ENCODE peak calls at places on chromosomes 6 and 20, in five cellular contexts. M is IMR-90, D is uterus, J is tibial nerve, W is gastrocnemius medialis. Y is an unnamed sample.

GRCh38 chr6:141467881-141468280 is 664.8 kb upstream of the GJE1 start:
- DNase-seq in W (no peak), M (no peak), J (no peak), D (no peak), Y (no peak)

GRCh38 chr6:132491303-132491702 is 21.6 kb downstream of the STX7 start:
- DNase-seq in M (peak), D (peak), W (no peak), J (peak), Y (no peak)

GRCh38 chr20:48722002-48722731 is 105.6 kb downstream of the PREX1 start:
- DNase-seq in M (peak), J (no peak), D (no peak), W (no peak), Y (no peak)

GRCh38 chr6:43767553-43768505 is 2.2 kb upstream of the VEGFA start:
- DNase-seq in M (no peak), J (no peak), W (no peak), D (no peak), Y (no peak)

GRCh38 chr6:3367630-3368029 is 89.2 kb downstream of the SLC22A23 start:
- DNase-seq in W (no peak), M (no peak), J (no peak), D (no peak), Y (no peak)

GRCh38 chr6:70375882-70376281 is 37.4 kb upstream of the FAM135A start:
- DNase-seq in W (no peak), J (no peak), D (no peak), M (no peak), Y (no peak)

GRCh38 chr20:46083531-46084061 is 6.2 kb downstream of the NCOA5 start:
- DNase-seq in W (no peak), D (no peak), J (no peak), M (no peak), Y (no peak)

GRCh38 chr20:59032023-59032712 is at the start of gene ATP5F1E:
- DNase-seq in W (peak), D (peak), J (peak), M (peak), Y (peak)

GRCh38 chr6:63418741-63419140 is 99.0 kb upstream of the LGSN start:
- DNase-seq in J (no peak), D (no peak), M (no peak), W (no peak), Y (no peak)

GRCh38 chr6:168908887-168909286 is 344.8 kb downstream of the THBS2 start:
- DNase-seq in D (no peak), W (no peak), M (peak), J (no peak), Y (no peak)

GRCh38 chr20:49668181-49668877 is 45.3 kb downstream of the B4GALT5 start:
- DNase-seq in J (no peak), W (no peak), M (no peak), D (no peak), Y (no peak)

GRCh38 chr6:35790683-35791082 is 6.4 kb downstream of the CLPS start:
- DNase-seq in W (no peak), J (no peak), M (no peak), D (no peak), Y (no peak)

GRCh38 chr20:63223121-63223825 is 7.3 kb upstream of the YTHDF1 start:
- DNase-seq in J (peak), W (no peak), M (peak), D (no peak), Y (no peak)

GRCh38 chr6:168884646-168885086 is 369.0 kb downstream of the THBS2 start:
- DNase-seq in W (no peak), M (peak), J (peak), D (peak), Y (peak)

GRCh38 chr6:7758456-7758855 is 32.6 kb downstream of the BMP6 start:
- DNase-seq in W (no peak), J (no peak), M (peak), D (no peak), Y (no peak)

GRCh38 chr6:46419576-46420002 is 71.7 kb downstream of the RCAN2 start:
- DNase-seq in J (peak), M (peak), W (peak), D (peak), Y (peak)

GRCh38 chr20:5786930-5787826 is 37.0 kb downstream of the SHLD1 start:
- DNase-seq in M (peak), J (peak), D (peak), W (no peak), Y (peak)

GRCh38 chr6:41733707-41734665 is 1.4 kb downstream of the TFEB start:
- DNase-seq in J (peak), W (peak), D (peak), M (peak), Y (peak)

GRCh38 chr20:47235111-47235510 is 121.4 kb downstream of the ZMYND8 start:
- DNase-seq in J (no peak), D (no peak), W (no peak), M (no peak), Y (no peak)

GRCh38 chr20:60224914-60225313 is 266.7 kb downstream of the CDH26 start:
- DNase-seq in W (no peak), D (no peak), M (no peak), J (no peak), Y (no peak)

GRCh38 chr6:4487538-4487937 is 288.7 kb upstream of the CDYL start:
- DNase-seq in D (no peak), J (no peak), W (no peak), M (no peak), Y (no peak)

GRCh38 chr20:56875052-56875663 is 246.1 kb downstream of the TFAP2C start:
- DNase-seq in D (no peak), J (no peak), M (peak), W (no peak), Y (no peak)

GRCh38 chr6:27825025-27825823 is 87.0 kb downstream of the OR2B2 start:
- DNase-seq in M (no peak), W (no peak), J (no peak), D (no peak), Y (no peak)

GRCh38 chr6:135147637-135148592 is 33.2 kb upstream of the MYB start:
- DNase-seq in J (no peak), W (no peak), M (peak), D (no peak), Y (no peak)

GRCh38 chr20:63697357-63697867 is 960 bp downstream of the TNFRSF6B start:
- DNase-seq in W (no peak), J (no peak), D (peak), M (no peak), Y (no peak)

GRCh38 chr6:111573892-111574800 is 31.5 kb downstream of the TRAF3IP2 start:
- DNase-seq in W (no peak), D (peak), J (no peak), M (peak), Y (no peak)

GRCh38 chr6:138292482-138292881 is 74.2 kb upstream of the PBOV1 start:
- DNase-seq in J (no peak), W (no peak), D (no peak), M (no peak), Y (no peak)

GRCh38 chr6:31912186-31912585 is 10.3 kb upstream of the ZBTB12 start:
- DNase-seq in D (no peak), M (no peak), W (no peak), J (no peak), Y (no peak)

GRCh38 chr6:108726726-108727339 is 121.4 kb upstream of the ARMC2 start:
- DNase-seq in J (no peak), M (no peak), W (no peak), D (no peak), Y (no peak)

GRCh38 chr6:31734703-31735500 is 1.4 kb downstream of the CLIC1 start:
- DNase-seq in J (peak), W (no peak), M (peak), D (peak), Y (peak)

GRCh38 chr20:19943021-19943659 is 74.0 kb upstream of the NAA20 start:
- DNase-seq in J (no peak), M (no peak), W (no peak), D (no peak), Y (peak)

GRCh38 chr20:62947532-62948300 is 4.8 kb upstream of the SLC17A9 start:
- DNase-seq in J (no peak), M (no peak), W (no peak), D (no peak), Y (no peak)

DNA sequence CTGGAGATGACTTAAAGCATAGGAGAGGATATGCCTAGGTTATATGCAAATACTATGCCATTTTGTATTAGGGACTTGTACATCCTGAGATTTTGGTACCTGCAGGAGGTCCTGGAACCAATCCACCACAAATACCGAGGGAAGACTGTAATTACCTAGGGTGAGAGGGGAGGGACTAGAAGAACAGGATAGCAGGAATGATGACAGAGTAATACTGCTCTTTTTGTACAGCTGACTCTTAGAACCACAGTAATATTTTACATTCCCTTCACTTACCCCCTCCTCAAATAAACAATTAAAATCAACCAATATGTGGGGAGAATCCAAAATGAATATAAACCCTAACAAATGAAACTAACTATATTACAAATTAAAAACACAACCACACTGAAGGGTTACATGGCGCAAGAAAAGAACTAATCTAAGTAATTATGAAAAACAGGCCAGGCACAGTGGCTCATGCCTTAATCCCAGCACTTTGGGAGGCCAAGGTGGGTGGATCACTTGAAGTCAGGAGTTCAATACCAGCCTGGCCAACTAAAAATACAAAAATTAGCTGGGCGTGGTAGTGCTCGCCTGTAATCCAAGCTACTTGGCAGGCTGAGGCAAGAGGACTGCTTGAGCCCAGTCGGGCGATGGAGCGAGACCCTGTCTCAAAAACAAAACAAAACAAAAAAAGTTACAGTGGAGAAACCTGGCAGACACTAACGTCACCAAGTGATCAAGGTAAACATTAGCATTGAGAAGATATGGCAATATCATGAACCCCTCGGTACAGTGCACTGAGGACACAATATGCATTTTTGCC is 37.1 kb downstream of the MAP1LC3A start:
- DNase-seq in D (no peak), J (no peak), W (no peak), M (no peak), Y (no peak)
- TF ChIP-seq POLR2A in D (no peak), J (no peak), W (no peak), M (no peak), Y (no peak)

GRCh38 chr6:154821099-154821498 is 87.9 kb downstream of the SCAF8 start:
- DNase-seq in J (no peak), M (no peak), D (no peak), W (no peak), Y (no peak)

GRCh38 chr6:154824076-154824475 is 90.9 kb downstream of the SCAF8 start:
- DNase-seq in W (no peak), M (no peak), D (no peak), J (no peak), Y (no peak)

GRCh38 chr6:154821638-154822037 is 88.4 kb downstream of the SCAF8 start:
- DNase-seq in M (no peak), J (no peak), W (no peak), D (no peak), Y (no peak)

GRCh38 chr6:154822947-154823558 is 89.8 kb downstream of the SCAF8 start:
- DNase-seq in M (no peak), W (no peak), D (no peak), J (no peak), Y (no peak)
- H3K27ac ChIP-seq in M (no peak), W (peak), D (no peak), J (no peak), Y (no peak)

DNA sequence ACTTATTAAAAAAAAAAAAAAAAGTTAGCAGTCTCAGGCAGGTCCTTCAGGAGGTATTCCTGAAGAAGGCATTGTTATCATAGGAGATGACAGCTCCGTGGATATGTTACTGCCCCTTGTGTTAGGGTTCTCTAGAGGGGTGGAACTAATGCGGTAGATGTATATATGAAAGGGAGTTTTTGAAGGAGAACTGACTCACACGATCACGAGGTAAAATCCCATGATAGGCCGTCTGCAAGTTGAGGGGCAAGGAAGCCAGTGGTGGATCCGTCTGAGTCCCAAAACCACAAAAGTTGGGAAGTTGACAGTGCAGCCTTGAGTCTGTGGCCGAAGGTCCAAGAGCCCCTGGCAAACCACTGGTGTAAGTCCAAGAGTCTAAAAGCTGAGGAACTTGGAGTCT is 103.4 kb downstream of the TULP4 start:
- DNase-seq in M (no peak), D (no peak), W (no peak), J (no peak), Y (no peak)
- TF ChIP-seq POLR2A in M (no peak), D (no peak), W (no peak), J (no peak), Y (no peak)

GRCh38 chr20:50821257-50821921 is 26.5 kb downstream of the BCAS4 start:
- DNase-seq in W (no peak), M (no peak), J (no peak), D (no peak), Y (no peak)
- H3K27ac ChIP-seq in W (no peak), M (no peak), J (no peak), D (no peak), Y (no peak)

GRCh38 chr20:53576195-53576580 is 17.5 kb downstream of the ZNF217 start:
- DNase-seq in M (no peak), W (no peak), D (no peak), J (no peak), Y (no peak)

GRCh38 chr20:53575481-53576194 is 18.0 kb downstream of the ZNF217 start:
- DNase-seq in M (no peak), D (no peak), J (no peak), W (no peak), Y (no peak)

GRCh38 chr20:53574819-53575218 is 18.8 kb downstream of the ZNF217 start:
- DNase-seq in M (no peak), D (no peak), J (no peak), W (no peak), Y (no peak)

GRCh38 chr20:53576586-53577318 is 16.9 kb downstream of the ZNF217 start:
- DNase-seq in J (no peak), W (no peak), D (no peak), M (no peak), Y (no peak)

DNA sequence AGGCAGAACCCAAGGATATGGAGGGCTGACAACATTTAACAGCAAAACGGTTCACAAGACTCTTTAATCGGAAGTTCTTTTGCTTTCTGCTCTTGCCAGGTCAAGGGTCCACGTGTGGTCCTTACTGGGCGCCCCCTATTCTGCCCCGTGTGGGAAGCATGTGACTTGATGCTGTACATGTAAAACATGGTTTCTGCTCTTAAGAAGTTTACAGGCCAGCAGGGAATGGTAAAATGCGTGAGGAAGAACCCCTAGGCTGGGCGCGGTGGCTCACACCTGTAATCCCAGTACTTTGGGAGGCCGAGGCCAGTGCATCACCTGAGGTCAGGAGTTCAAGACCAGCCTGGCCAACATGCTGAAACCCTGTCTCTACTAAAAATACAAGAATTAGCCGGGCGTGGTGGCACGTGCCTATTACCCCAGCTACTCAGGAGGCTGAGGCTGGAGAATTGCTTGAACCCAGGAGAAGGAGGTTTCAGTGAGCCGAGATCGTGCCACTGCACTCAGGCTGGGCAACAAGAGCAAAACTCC is 19.3 kb downstream of the ZNF217 start:
- DNase-seq in W (no peak), J (no peak), D (no peak), M (no peak), Y (no peak)
- TF ChIP-seq POLR2A in W (no peak), J (no peak), D (no peak), M (no peak), Y (no peak)

Y was measured in prostate gland.